ENCODE peak calls at places on chromosome 2, in four cellular contexts. Q is HCT116, P is K562, U is HepG2. W is an unnamed sample.
A peak's percentile ranks its signal among the peaks of the same experiment; 100 is the strongest.

GRCh38 chr2:10325278-10326145 is 22.8 kb downstream of the HPCAL1 start:
- DNase-seq in P (no peak), U (peak; percentile 74), Q (no peak), W (no peak)

GRCh38 chr2:30394096-30394495 is 53.0 kb upstream of the LCLAT1 start:
- DNase-seq in Q (no peak), U (no peak), P (no peak), W (no peak)

GRCh38 chr2:176504431-176504830 is 235.2 kb downstream of the MTX2 start:
- DNase-seq in Q (no peak), U (no peak), P (no peak), W (no peak)

GRCh38 chr2:191041418-191042161 is 27.6 kb upstream of the STAT1 start:
- DNase-seq in Q (peak; percentile 63), U (peak; percentile 86), P (no peak), W (no peak)

GRCh38 chr2:47041891-47042684 is 113.0 kb downstream of the STPG4 start:
- DNase-seq in U (no peak), Q (no peak), P (no peak), W (no peak)

GRCh38 chr2:43269706-43270105 is 43.3 kb upstream of the ZFP36L2 start:
- DNase-seq in U (no peak), P (no peak), Q (no peak), W (no peak)

GRCh38 chr2:240168041-240168440 is 27.6 kb upstream of the OTOS start:
- DNase-seq in U (no peak), P (no peak), Q (no peak), W (no peak)

GRCh38 chr2:25808006-25808383 is 70.3 kb downstream of the ASXL2 start:
- DNase-seq in U (no peak), Q (no peak), P (no peak), W (no peak)

GRCh38 chr2:106113362-106113971 is 80.6 kb downstream of the UXS1 start:
- DNase-seq in P (no peak), U (peak; percentile 44), Q (no peak), W (no peak)

GRCh38 chr2:120855855-120856405 is 120.3 kb downstream of the GLI2 start:
- DNase-seq in U (no peak), P (no peak), Q (no peak), W (no peak)

GRCh38 chr2:231228223-231228622 is 29.8 kb downstream of the ARMC9 start:
- DNase-seq in Q (no peak), U (no peak), P (no peak), W (no peak)

GRCh38 chr2:118981627-118982026 is 39.6 kb downstream of the MARCO start:
- DNase-seq in P (no peak), Q (no peak), U (no peak), W (no peak)

GRCh38 chr2:199136681-199137080 is 321.1 kb downstream of the SATB2 start:
- DNase-seq in P (no peak), U (no peak), Q (no peak), W (no peak)

GRCh38 chr2:151083864-151084263 is 177.8 kb downstream of the RBM43 start:
- DNase-seq in P (no peak), Q (no peak), U (no peak), W (no peak)

GRCh38 chr2:101300164-101300563 is 8.3 kb downstream of the RNF149 start:
- DNase-seq in P (no peak), U (no peak), Q (no peak), W (no peak)

GRCh38 chr2:81324046-81324445 is 1019.5 kb upstream of the LRRTM1 start:
- DNase-seq in P (no peak), U (peak; percentile 16), Q (peak; percentile 18), W (no peak)

GRCh38 chr2:168912466-168913170 is 11.5 kb downstream of the G6PC2 start:
- DNase-seq in U (no peak), P (no peak), Q (no peak), W (no peak)
- TF ChIP-seq TCF7L2 in U (no peak), P (no peak), Q (no peak), W (no peak)

GRCh38 chr2:154855113-154855512 is 156.6 kb downstream of the KCNJ3 start:
- DNase-seq in P (no peak), Q (no peak), U (no peak), W (no peak)
- H3K4me1 ChIP-seq in P (no peaks in the 10 kb centered on the region), Q (no peaks in the 10 kb centered on the region), U (no peaks in the 10 kb centered on the region), W (no peaks in the 10 kb centered on the region)

GRCh38 chr2:211944572-211944971 is 594.0 kb downstream of the ERBB4 start:
- DNase-seq in Q (peak; percentile 2), P (no peak), U (no peak), W (no peak)
- H3K4me3 ChIP-seq in Q (no peak overlapping the region), P (no peak overlapping the region), U (no peak overlapping the region), W (no peak overlapping the region)

GRCh38 chr2:204899983-204900382 is 354.7 kb downstream of the PARD3B start:
- DNase-seq in U (no peak), Q (no peak), P (no peak), W (no peak)

GRCh38 chr2:204901591-204901990 is 356.3 kb downstream of the PARD3B start:
- DNase-seq in Q (no peak), U (no peak), P (no peak), W (no peak)

GRCh38 chr2:204900910-204901309 is 355.6 kb downstream of the PARD3B start:
- DNase-seq in P (no peak), Q (no peak), U (peak; percentile 55), W (no peak)

GRCh38 chr2:204898928-204899640 is 353.8 kb downstream of the PARD3B start:
- DNase-seq in Q (no peak), U (no peak), P (no peak), W (no peak)

DNA sequence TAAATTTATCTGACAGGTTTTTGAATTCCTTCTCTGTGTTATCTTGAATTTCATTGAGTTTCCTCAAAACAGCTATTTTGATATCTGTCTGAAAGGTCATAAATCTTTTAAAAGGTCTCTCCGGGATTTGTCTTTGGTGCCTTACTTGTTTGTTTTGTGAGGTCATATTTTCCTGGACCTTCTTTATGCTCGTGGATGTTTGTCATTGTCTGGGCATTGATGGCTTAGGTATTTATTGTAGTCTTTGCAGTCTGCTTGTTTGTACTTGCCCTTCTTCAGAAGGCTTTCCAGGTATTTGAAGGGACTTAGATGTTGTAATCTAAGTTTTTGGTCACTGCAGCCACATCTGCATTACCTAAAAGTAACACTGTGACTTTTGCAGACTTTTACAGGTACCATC is 355.2 kb downstream of the PARD3B start:
- DNase-seq in Q (no peak), P (no peak), U (peak; percentile 43), W (no peak)
- TF ChIP-seq TCF7L2 in Q (no peak), P (no peak), U (no peak), W (no peak)

DNA sequence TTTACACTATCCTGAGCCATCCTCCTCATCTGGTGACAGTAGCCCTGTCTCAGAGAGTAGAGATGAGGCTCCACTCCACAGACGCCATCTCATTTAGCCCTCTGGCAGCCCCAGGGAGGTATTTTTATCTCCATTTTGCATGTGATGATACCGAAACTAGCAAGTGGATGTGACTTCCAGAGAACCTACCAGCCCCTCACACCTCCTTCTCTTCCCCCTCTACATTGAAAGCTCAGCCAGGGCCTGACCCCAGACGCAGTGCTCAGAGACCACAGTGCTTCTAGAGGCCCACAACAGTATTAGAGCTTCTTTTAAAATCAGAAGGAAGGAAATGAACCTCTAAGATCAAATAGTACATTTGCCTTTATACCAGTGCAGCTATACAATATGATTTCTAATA is 8.3 kb downstream of the GYPC start:
- DNase-seq in P (no peak), Q (no peak), U (no peak), W (no peak)
- H3K4me1 ChIP-seq in P (peaks cover 65% of the 10 kb centered on the region), Q (no peaks in the 10 kb centered on the region), U (no peaks in the 10 kb centered on the region), W (peaks cover 5% of the 10 kb centered on the region)

DNA sequence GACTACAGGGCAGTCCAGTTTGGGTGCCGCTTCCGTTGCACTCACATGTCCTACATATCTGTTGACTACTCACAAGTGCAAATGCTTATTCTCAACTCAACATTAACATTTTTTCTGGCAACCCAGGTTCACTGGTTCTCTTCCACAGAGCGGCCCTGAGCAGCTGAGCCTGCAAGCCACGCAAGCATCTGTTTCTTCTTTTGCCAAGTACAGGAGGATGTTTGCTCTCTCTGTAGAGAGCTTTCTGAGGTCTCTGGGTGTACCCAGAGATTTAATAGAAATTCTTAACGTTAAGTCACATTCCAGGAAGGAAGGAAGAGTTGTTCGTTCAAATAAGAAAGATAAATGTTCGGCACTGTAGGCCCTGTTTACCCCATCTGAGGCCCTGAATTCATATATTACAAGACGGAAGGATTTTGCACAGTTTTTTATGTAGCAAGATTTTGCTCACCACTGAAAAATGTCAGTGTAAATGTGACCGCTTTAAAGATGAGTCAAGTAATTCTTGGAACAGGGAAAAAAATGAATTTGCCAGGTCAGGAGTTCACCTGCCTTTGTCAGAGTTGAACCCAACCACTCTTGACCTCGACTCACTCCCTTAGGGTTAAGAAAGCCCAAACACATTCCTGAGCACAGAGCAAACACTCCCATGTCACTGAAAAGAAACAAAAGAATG is 30.1 kb downstream of the KCTD18 start:
- DNase-seq in Q (no peak), P (no peak), U (peak; percentile 75), W (peak; percentile 24)
- H3K4me3 ChIP-seq in Q (no peak overlapping the region), P (no peak overlapping the region), U (no peak overlapping the region), W (no peak overlapping the region)

W was measured in Panc1.